ENCODE peak calls at places on chromosomes 12 and 14, in five cellular contexts. O is AG09309, T is WERI-Rb-1, X is astrocyte of the spinal cord, V is lower lobe of right lung. C is an unnamed sample.

GRCh38 chr12:32261638-32262037 is 137.7 kb upstream of the FGD4 start:
- DNase-seq in O (no peak), T (peak), X (no peak), V (no peak), C (peak)

GRCh38 chr12:128986957-128987356 is 133.7 kb downstream of the GLT1D1 start:
- DNase-seq in O (no peak), T (no peak), X (no peak), V (no peak), C (no peak)

GRCh38 chr12:71702590-71702989 is 16.7 kb downstream of the TMEM19 start:
- DNase-seq in O (no peak), T (no peak), X (no peak), V (no peak), C (no peak)

GRCh38 chr14:81206115-81206514 is 14.6 kb downstream of the GTF2A1 start:
- DNase-seq in O (no peak), T (no peak), X (no peak), V (no peak), C (no peak)

GRCh38 chr12:47033797-47034555 is 45.4 kb upstream of the PCED1B start:
- DNase-seq in O (no peak), T (no peak), X (peak), V (no peak), C (no peak)

GRCh38 chr12:95262808-95263207 is 45.2 kb downstream of the VEZT start:
- DNase-seq in O (no peak), T (no peak), X (no peak), V (no peak), C (no peak)

GRCh38 chr12:58176296-58176869 is 235.0 kb downstream of the ATP23 start:
- DNase-seq in O (no peak), T (peak), X (peak), V (no peak), C (peak)

GRCh38 chr12:29039013-29039412 is 110.1 kb upstream of the FAR2 start:
- DNase-seq in O (peak), T (no peak), X (peak), V (no peak), C (no peak)

GRCh38 chr12:10235761-10236631 is 23.3 kb downstream of the GABARAPL1 start:
- DNase-seq in O (no peak), T (peak), X (peak), V (no peak), C (peak)

GRCh38 chr14:69096766-69097475 is 56.0 kb downstream of the DCAF5 start:
- DNase-seq in O (no peak), T (no peak), X (peak), V (no peak), C (no peak)

GRCh38 chr12:96215933-96216273 is 21.7 kb downstream of the ELK3 start:
- DNase-seq in O (no peak), T (no peak), X (no peak), V (no peak), C (no peak)

GRCh38 chr12:15701212-15701611 is 88.0 kb downstream of the EPS8 start:
- DNase-seq in O (no peak), T (no peak), X (peak), V (no peak), C (no peak)

GRCh38 chr14:104805326-104805678 is 4.4 kb downstream of the ZBTB42 start:
- DNase-seq in O (no peak), T (no peak), X (peak), V (peak), C (no peak)

GRCh38 chr12:26466709-26467108 is 271.3 kb downstream of the SSPN start:
- DNase-seq in O (no peak), T (no peak), X (no peak), V (no peak), C (no peak)

GRCh38 chr12:3300833-3301401 is 190.1 kb upstream of the PRMT8 start:
- DNase-seq in O (no peak), T (no peak), X (no peak), V (no peak), C (no peak)

GRCh38 chr12:126874427-126875026 is 1392.4 kb upstream of the TMEM132C start:
- DNase-seq in O (peak), T (peak), X (peak), V (peak), C (peak)

GRCh38 chr12:49983892-49984291 is 11.1 kb downstream of the AQP6 start:
- DNase-seq in O (peak), T (peak), X (peak), V (no peak), C (no peak)

GRCh38 chr14:85281921-85282320 is 248.0 kb upstream of the FLRT2 start:
- DNase-seq in O (no peak), T (no peak), X (no peak), V (no peak), C (no peak)

GRCh38 chr14:61525293-61526011 is 169.9 kb upstream of the HIF1A start:
- DNase-seq in O (peak), T (no peak), X (peak), V (peak), C (no peak)

GRCh38 chr12:30988887-30989286 is 62.3 kb downstream of the TSPAN11 start:
- DNase-seq in O (no peak), T (no peak), X (no peak), V (no peak), C (no peak)

GRCh38 chr12:112961074-112961473 is 17.2 kb upstream of the OAS2 start:
- DNase-seq in O (no peak), T (no peak), X (no peak), V (no peak), C (no peak)

GRCh38 chr12:107631715-107632114 is 53.9 kb upstream of the PWP1 start:
- DNase-seq in O (no peak), T (no peak), X (no peak), V (no peak), C (no peak)

GRCh38 chr12:69059465-69060457 is 126.8 kb upstream of the CPM start:
- DNase-seq in O (peak), T (no peak), X (peak), V (no peak), C (no peak)

GRCh38 chr14:104694475-104694950 is 5.1 kb downstream of the INF2 start:
- DNase-seq in O (no peak), T (no peak), X (no peak), V (no peak), C (no peak)

GRCh38 chr12:2610358-2610757 is 184.4 kb upstream of the FKBP4 start:
- DNase-seq in O (no peak), T (no peak), X (no peak), V (no peak), C (no peak)

GRCh38 chr14:25007832-25008231 is 42.1 kb downstream of the STXBP6 start:
- DNase-seq in O (no peak), T (no peak), X (no peak), V (no peak), C (no peak)

GRCh38 chr12:2582631-2583616 is 211.8 kb upstream of the FKBP4 start:
- DNase-seq in O (no peak), T (peak), X (peak), V (peak), C (peak)

GRCh38 chr12:52284562-52285171 is 6.7 kb downstream of the KRT81 start:
- DNase-seq in O (no peak), T (no peak), X (no peak), V (no peak), C (no peak)

GRCh38 chr12:130870442-130871285 is 1.2 kb upstream of the RAN start:
- DNase-seq in O (peak), T (peak), X (peak), V (peak), C (peak)
- H3K4me3 ChIP-seq in O (peak), T (no peak), X (peak), V (peak), C (peak)

GRCh38 chr14:67964391-67964812 is 144.8 kb downstream of the RAD51B start:
- DNase-seq in O (no peak), T (no peak), X (no peak), V (no peak), C (no peak)
- H3K4me3 ChIP-seq in O (no peak), T (no peak), X (no peak), V (no peak), C (no peak)

GRCh38 chr12:7083125-7083524 is 9.1 kb downstream of the C1R start:
- DNase-seq in O (no peak), T (no peak), X (no peak), V (no peak), C (no peak)
- H3K4me3 ChIP-seq in O (no peak), T (no peak), X (no peak), V (no peak), C (no peak)

GRCh38 chr14:35197015-35197414 is 74.7 kb downstream of the PRORP start:
- DNase-seq in O (no peak), T (no peak), X (peak), V (no peak), C (no peak)
- H3K4me3 ChIP-seq in O (no peak), T (no peak), X (no peak), V (no peak), C (no peak)

C was measured in Jurkat, Clone E6-1.